ENCODE peak calls at places on chromosomes 4 and X, in four cellular contexts. P is left ventricle myocardium inferior, X is neural crest cell, R is left kidney. B is an unnamed sample.

GRCh38 chr4:35461931-35462659 is 782.2 kb downstream of the ARAP2 start:
- DNase-seq in P (no peak), R (no peak), X (no peak), B (no peak)

GRCh38 chrX:111874241-111874640 is 1.7 kb upstream of the TRPC5OS start:
- DNase-seq in P (no peak), X (no peak), R (no peak), B (no peak)

GRCh38 chr4:4216668-4217067 is 10.1 kb downstream of the OTOP1 start:
- DNase-seq in X (no peak), P (no peak), R (no peak), B (no peak)

GRCh38 chrX:70960728-70961127 is 29.8 kb upstream of the SLC7A3 start:
- DNase-seq in P (no peak), R (peak), X (no peak), B (no peak)

GRCh38 chr4:36445485-36445884 is 164.1 kb downstream of the DTHD1 start:
- DNase-seq in X (no peak), P (no peak), R (no peak), B (no peak)

GRCh38 chr4:137946423-137946822 is 295.7 kb downstream of the SLC7A11 start:
- DNase-seq in R (no peak), X (no peak), P (no peak), B (no peak)

GRCh38 chrX:3286196-3286920 is 60.1 kb downstream of the MXRA5 start:
- DNase-seq in P (no peak), X (no peak), R (no peak), B (no peak)

GRCh38 chrX:64739792-64740378 is 236.4 kb downstream of the ZC4H2 start:
- DNase-seq in X (no peak), R (no peak), P (no peak), B (no peak)

GRCh38 chrX:2427737-2428136 is 73.0 kb downstream of the DHRSX start:
- DNase-seq in R (no peak), P (no peak), X (no peak), B (no peak)

GRCh38 chr4:15906024-15906443 is 32.5 kb downstream of the FGFBP1 start:
- DNase-seq in R (no peak), X (no peak), P (peak), B (peak)

GRCh38 chr4:152259866-152260265 is 276.0 kb downstream of the FBXW7 start:
- DNase-seq in R (no peak), X (no peak), P (no peak), B (no peak)

GRCh38 chr4:1200425-1201035 is 28.1 kb upstream of the SPON2 start:
- DNase-seq in P (peak), R (peak), X (no peak), B (peak)

B was measured in heart left ventricle.